ENCODE peak calls at places on chromosomes 7 and 10, in eight cellular contexts. N is RWPE1; F is right cardiac atrium; S is aorta; K is sigmoid colon; B is A549; C is psoas muscle; M is CD4-positive, CD25-positive, alpha-beta regulatory T cell. D is an unnamed sample.

GRCh38 chr7:38070718-38071117 is 107.3 kb upstream of the STARD3NL start:
- DNase-seq in N (no peak), F (no peak), S (no peak), K (no peak), B (peak), C (no peak), M (no peak), D (no peak)

GRCh38 chr10:104734408-104734807 is 93.3 kb downstream of the SORCS3 start:
- DNase-seq in N (peak), F (no peak), S (no peak), K (no peak), B (no peak), C (no peak), M (no peak), D (no peak)

GRCh38 chr7:151736403-151736909 is 140.5 kb downstream of the PRKAG2 start:
- DNase-seq in N (peak), F (peak), S (peak), K (peak), B (peak), C (peak), M (no peak), D (peak)

GRCh38 chr10:3961082-3961481 is 176.1 kb upstream of the KLF6 start:
- DNase-seq in N (no peak), F (no peak), S (no peak), K (no peak), B (no peak), C (no peak), M (no peak), D (no peak)

GRCh38 chr7:4702961-4703512 is 20.9 kb downstream of the FOXK1 start:
- DNase-seq in N (no peak), F (peak), S (no peak), K (no peak), B (no peak), C (no peak), M (no peak), D (no peak)

GRCh38 chr7:27606270-27607209 is 56.1 kb downstream of the HIBADH start:
- DNase-seq in N (no peak), F (no peak), S (no peak), K (no peak), B (peak), C (no peak), M (no peak), D (no peak)

GRCh38 chr7:123748171-123748733 is 551 bp downstream of the WASL start:
- DNase-seq in N (peak), F (peak), S (peak), K (peak), B (peak), C (peak), M (no peak), D (no peak)

GRCh38 chr7:17706734-17707133 is 233.6 kb downstream of the SNX13 start:
- DNase-seq in N (peak), F (no peak), S (peak), K (peak), B (peak), C (no peak), M (no peak), D (peak)

GRCh38 chr10:125087191-125087896 is 73.0 kb downstream of the CTBP2 start:
- DNase-seq in N (peak), F (no peak), S (no peak), K (peak), B (no peak), C (no peak), M (no peak), D (no peak)

GRCh38 chr10:131844546-131845084 is 56.2 kb upstream of the PPP2R2D start:
- DNase-seq in N (no peak), F (no peak), S (peak), K (no peak), B (no peak), C (no peak), M (no peak), D (no peak)

GRCh38 chr10:58299580-58299979 is 30.6 kb downstream of the CISD1 start:
- DNase-seq in N (peak), F (peak), S (peak), K (no peak), B (peak), C (peak), M (peak), D (no peak)

GRCh38 chr10:132509506-132510173 is 27.9 kb upstream of the INPP5A start:
- DNase-seq in N (no peak), F (peak), S (no peak), K (peak), B (no peak), C (no peak), M (no peak), D (no peak)

GRCh38 chr7:139658919-139659675 is 118.7 kb downstream of the HIPK2 start:
- DNase-seq in N (no peak), F (no peak), S (no peak), K (no peak), B (no peak), C (no peak), M (no peak), D (no peak)
- H3K27ac ChIP-seq in N (no peak), F (peak), S (no peak), K (no peak), B (no peak), C (no peak), M (no peak), D (no peak)

DNA sequence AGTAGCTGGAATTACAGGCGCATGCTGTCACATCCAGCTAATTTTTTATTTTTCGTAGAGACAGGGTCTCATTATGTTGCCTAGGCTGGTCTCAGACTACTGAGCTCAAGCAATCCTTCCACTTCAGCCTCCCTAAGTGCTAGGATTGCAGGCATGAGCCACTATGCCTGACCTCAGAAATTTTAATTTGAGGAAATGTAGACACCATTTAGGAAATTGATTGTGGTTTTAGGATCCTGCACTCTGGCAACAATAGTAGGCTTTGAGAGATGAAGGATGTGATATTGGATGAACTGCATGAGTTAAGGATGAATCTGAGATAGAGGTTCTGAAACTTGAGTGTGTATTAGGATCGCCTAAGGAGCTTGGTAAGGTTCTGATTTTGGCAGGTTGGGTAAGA is 66.5 kb downstream of the PPP1R9A start:
- DNase-seq in N (no peak), F (no peak), S (no peak), K (no peak), B (no peak), C (no peak), M (no peak), D (no peak)
- H3K27ac ChIP-seq in N (no peak), F (no peak), S (no peak), K (no peak), B (no peak), C (no peak), M (no peak), D (no peak)

GRCh38 chr7:87933605-87933952 is 472 bp upstream of the ADAM22 start:
- DNase-seq in N (no peak), F (no peak), S (no peak), K (no peak), B (no peak), C (no peak), M (no peak), D (no peak)

GRCh38 chr7:87933953-87934698 is at the start of gene ADAM22:
- DNase-seq in N (peak), F (peak), S (peak), K (peak), B (peak), C (peak), M (peak), D (peak)

GRCh38 chr7:87935373-87935706 is 1.3 kb downstream of the ADAM22 start:
- DNase-seq in N (no peak), F (no peak), S (no peak), K (no peak), B (no peak), C (no peak), M (no peak), D (no peak)

GRCh38 chr7:87934699-87935372 is 785 bp downstream of the ADAM22 start:
- DNase-seq in N (no peak), F (peak), S (no peak), K (no peak), B (peak), C (no peak), M (no peak), D (no peak)
- H3K27ac ChIP-seq in N (no peak), F (no peak), S (no peak), K (no peak), B (no peak), C (no peak), M (no peak), D (no peak)

GRCh38 chr10:14578060-14578952 is 196.4 kb downstream of the FAM107B start:
- DNase-seq in N (no peak), F (no peak), S (no peak), K (no peak), B (peak), C (no peak), M (no peak), D (no peak)
- H3K27ac ChIP-seq in N (no peak), F (peak), S (peak), K (no peak), B (peak), C (no peak), M (peak), D (no peak)

D was measured in AG04450.